ENCODE peak calls at places on chromosomes 7 and 10, in ten cellular contexts. K, E, I, Q, G, A, N, W, B and J are unnamed samples.

GRCh38 chr7:99789441-99790070 is 5.6 kb upstream of the CYP3A4 start:
- DNase-seq in B (no peak), K (no peak), E (no peak), G (no peak), N (no peak), Q (no peak), I (no peak), W (no peak), A (peak), J (no peak)

GRCh38 chr10:127142141-127142540 is 54.2 kb downstream of the INSYN2A start:
- DNase-seq in N (no peak), E (no peak), K (no peak), I (no peak), G (no peak), A (no peak), B (no peak), W (no peak), Q (no peak), J (peak)

GRCh38 chr7:1340031-1340430 is 107.4 kb downstream of the UNCX start:
- DNase-seq in N (no peak), I (no peak), A (no peak), E (no peak), K (no peak), W (no peak), G (no peak), Q (no peak), B (no peak), J (no peak)

GRCh38 chr10:19811517-19811916 is 4.7 kb upstream of the PLXDC2 start:
- DNase-seq in G (no peak), W (no peak), N (no peak), A (peak), B (no peak), K (peak), I (no peak), E (no peak), Q (no peak), J (no peak)

GRCh38 chr10:114367676-114368391 is 36.5 kb downstream of the AFAP1L2 start:
- DNase-seq in W (no peak), G (no peak), K (peak), N (no peak), Q (no peak), I (no peak), B (peak), E (no peak), A (no peak), J (no peak)

GRCh38 chr7:66255533-66256100 is 50.5 kb downstream of the TPST1 start:
- DNase-seq in N (no peak), K (no peak), W (no peak), Q (no peak), G (no peak), A (peak), I (no peak), E (no peak), B (no peak), J (no peak)

GRCh38 chr10:127889605-127890195 is 3.0 kb downstream of the CLRN3 start:
- DNase-seq in W (no peak), G (no peak), Q (no peak), K (no peak), E (no peak), N (no peak), I (no peak), B (peak), A (peak), J (peak)

GRCh38 chr7:3165681-3166580 is 122.3 kb upstream of the CARD11 start:
- DNase-seq in G (no peak), W (no peak), B (no peak), A (no peak), K (no peak), N (no peak), I (no peak), E (no peak), Q (no peak), J (no peak)

GRCh38 chr10:33760544-33760943 is 426.1 kb upstream of the NRP1 start:
- DNase-seq in N (no peak), W (no peak), K (no peak), I (no peak), B (no peak), A (no peak), Q (no peak), G (no peak), E (no peak), J (no peak)

GRCh38 chr10:113000876-113001598 is 51.0 kb downstream of the TCF7L2 start:
- DNase-seq in A (peak), B (no peak), E (no peak), W (no peak), G (no peak), N (no peak), K (peak), Q (peak), I (no peak), J (no peak)

GRCh38 chr10:61903991-61904350 is 2.5 kb downstream of the ARID5B start:
- DNase-seq in N (no peak), I (no peak), Q (no peak), K (no peak), E (no peak), B (no peak), W (no peak), A (peak), G (no peak), J (no peak)

GRCh38 chr10:103543617-103544525 is 50.4 kb downstream of the NEURL1 start:
- DNase-seq in A (no peak), Q (no peak), W (no peak), E (no peak), B (no peak), G (no peak), I (no peak), K (no peak), N (no peak), J (peak)